ENCODE peak calls at places on chromosome 2, in five cellular contexts. One of them, this sample, is unnamed.

GRCh38 chr2:15412309-15412708 is 148.8 kb downstream of the NBAS start:
- DNase-seq in H54: no peak
- DNase-seq in NCI-H187 treated with DMSO at 0.1 percent for 48 hours: no peak
- DNase-seq in PC-9: no peak
- DNase-seq in endothelial cell: no peak
- DNase-seq in this sample: no peak

GRCh38 chr2:43759195-43759594 is 14.6 kb upstream of the DYNC2LI1 start:
- DNase-seq in H54: peak; percentile 7
- DNase-seq in NCI-H187 treated with DMSO at 0.1 percent for 48 hours: no peak
- DNase-seq in PC-9: peak; percentile 12
- DNase-seq in endothelial cell: no peak
- DNase-seq in this sample: peak; percentile 49

GRCh38 chr2:81894451-81894990 is 1590.0 kb upstream of the LRRTM1 start:
- DNase-seq in H54: no peak
- DNase-seq in NCI-H187 treated with DMSO at 0.1 percent for 48 hours: no peak
- DNase-seq in PC-9: no peak
- DNase-seq in endothelial cell: no peak
- DNase-seq in this sample: no peak

GRCh38 chr2:235165136-235165535 is 213.3 kb downstream of the SH3BP4 start:
- DNase-seq in H54: no peak
- DNase-seq in NCI-H187 treated with DMSO at 0.1 percent for 48 hours: no peak
- DNase-seq in PC-9: no peak
- DNase-seq in endothelial cell: no peak
- DNase-seq in this sample: no peak

GRCh38 chr2:190530211-190530639 is 4.3 kb downstream of the NEMP2 start:
- DNase-seq in H54: no peak
- DNase-seq in NCI-H187 treated with DMSO at 0.1 percent for 48 hours: no peak
- DNase-seq in PC-9: no peak
- DNase-seq in endothelial cell: no peak
- DNase-seq in this sample: no peak

GRCh38 chr2:10331033-10331701 is 28.5 kb downstream of the HPCAL1 start:
- DNase-seq in H54: peak; percentile 65
- DNase-seq in NCI-H187 treated with DMSO at 0.1 percent for 48 hours: no peak
- DNase-seq in PC-9: peak; percentile 93
- DNase-seq in endothelial cell: no peak
- DNase-seq in this sample: no peak

GRCh38 chr2:82797469-82797868 is 1661.6 kb downstream of the SUCLG1 start:
- DNase-seq in H54: no peak
- DNase-seq in NCI-H187 treated with DMSO at 0.1 percent for 48 hours: no peak
- DNase-seq in PC-9: no peak
- DNase-seq in endothelial cell: no peak
- DNase-seq in this sample: no peak

GRCh38 chr2:47512581-47513083 is 109.7 kb downstream of the MSH2 start:
- DNase-seq in H54: peak; percentile 73
- DNase-seq in NCI-H187 treated with DMSO at 0.1 percent for 48 hours: no peak
- DNase-seq in PC-9: no peak
- DNase-seq in endothelial cell: peak; percentile 9
- DNase-seq in this sample: peak; percentile 15

GRCh38 chr2:97712693-97713295 is 582 bp upstream of the ZAP70 start:
- DNase-seq in H54: no peak
- DNase-seq in NCI-H187 treated with DMSO at 0.1 percent for 48 hours: no peak
- DNase-seq in PC-9: no peak
- DNase-seq in endothelial cell: no peak
- DNase-seq in this sample: no peak

GRCh38 chr2:211068108-211068780 is 511.8 kb downstream of the CPS1 start:
- DNase-seq in H54: no peak
- DNase-seq in NCI-H187 treated with DMSO at 0.1 percent for 48 hours: no peak
- DNase-seq in PC-9: no peak
- DNase-seq in endothelial cell: no peak
- DNase-seq in this sample: peak; percentile 6

GRCh38 chr2:128403814-128404708 is 85.4 kb upstream of the HS6ST1 start:
- DNase-seq in H54: no peak
- DNase-seq in NCI-H187 treated with DMSO at 0.1 percent for 48 hours: no peak
- DNase-seq in PC-9: no peak
- DNase-seq in endothelial cell: no peak
- DNase-seq in this sample: no peak

GRCh38 chr2:60627412-60627811 is 74.0 kb upstream of the BCL11A start:
- DNase-seq in H54: no peak
- DNase-seq in NCI-H187 treated with DMSO at 0.1 percent for 48 hours: no peak
- DNase-seq in PC-9: no peak
- DNase-seq in endothelial cell: no peak
- DNase-seq in this sample: no peak

GRCh38 chr2:11647834-11648600 is 22.0 kb downstream of the NTSR2 start:
- DNase-seq in H54: no peak
- DNase-seq in NCI-H187 treated with DMSO at 0.1 percent for 48 hours: no peak
- DNase-seq in PC-9: no peak
- DNase-seq in endothelial cell: no peak
- DNase-seq in this sample: no peak

GRCh38 chr2:24421668-24422067 is 61.3 kb upstream of the ITSN2 start:
- DNase-seq in H54: no peak
- DNase-seq in NCI-H187 treated with DMSO at 0.1 percent for 48 hours: no peak
- DNase-seq in PC-9: peak; percentile 36
- DNase-seq in endothelial cell: peak; percentile 82
- DNase-seq in this sample: peak; percentile 55